ENCODE peak calls at places on chromosomes 3 and 15, in seven cellular contexts. M, W, T, B, V, K and F are unnamed samples.

GRCh38 chr3:127747751-127748521 is 74.4 kb downstream of the MGLL start:
- DNase-seq in M (peak), B (peak), V (peak), K (no peak), T (no peak), W (peak), F (peak)

GRCh38 chr3:14439501-14440167 is 37.2 kb downstream of the SLC6A6 start:
- DNase-seq in B (peak), W (peak), K (peak), M (peak), T (no peak), V (peak), F (peak)

GRCh38 chr3:186411994-186412393 is 50.0 kb upstream of the DGKG start:
- DNase-seq in W (no peak), K (no peak), B (no peak), M (no peak), T (no peak), V (no peak), F (no peak)

GRCh38 chr15:36484038-36484778 is 95.2 kb upstream of the CDIN1 start:
- DNase-seq in V (no peak), B (no peak), M (peak), W (no peak), T (no peak), K (no peak), F (no peak)

GRCh38 chr3:70959506-70959905 is 624.0 kb downstream of the FOXP1 start:
- DNase-seq in W (no peak), T (no peak), K (no peak), M (no peak), V (no peak), B (no peak), F (no peak)

GRCh38 chr3:44870375-44871061 is 3.9 kb upstream of the TGM4 start:
- DNase-seq in B (peak), M (no peak), W (no peak), K (no peak), T (no peak), V (no peak), F (peak)

GRCh38 chr3:194197981-194198695 is 62.2 kb downstream of the HES1 start:
- DNase-seq in V (no peak), M (no peak), K (no peak), W (no peak), B (no peak), T (no peak), F (no peak)

GRCh38 chr15:101127503-101128076 is 124.3 kb downstream of the CHSY1 start:
- DNase-seq in M (peak), B (peak), K (peak), T (peak), V (peak), W (peak), F (peak)

GRCh38 chr15:51006336-51006985 is 88.2 kb downstream of the TNFAIP8L3 start:
- DNase-seq in B (no peak), W (no peak), V (no peak), T (no peak), M (no peak), K (no peak), F (no peak)

GRCh38 chr15:69170597-69170996 is 10.2 kb downstream of the GLCE start:
- DNase-seq in B (no peak), K (no peak), T (no peak), M (no peak), W (no peak), V (no peak), F (no peak)

GRCh38 chr3:97256060-97256459 is 441.7 kb downstream of the EPHA6 start:
- DNase-seq in V (no peak), W (no peak), K (no peak), T (no peak), B (no peak), M (no peak), F (no peak)

GRCh38 chr15:72936691-72937679 is 115.3 kb upstream of the NEO1 start:
- DNase-seq in T (no peak), M (no peak), W (no peak), V (no peak), B (no peak), K (no peak), F (no peak)

GRCh38 chr3:175980731-175981130 is 1121.6 kb downstream of the NAALADL2 start:
- DNase-seq in K (no peak), B (no peak), M (no peak), T (no peak), W (no peak), V (no peak), F (no peak)

GRCh38 chr3:47034868-47035489 is 55.5 kb downstream of the NBEAL2 start:
- DNase-seq in W (no peak), K (no peak), M (no peak), T (no peak), B (no peak), V (no peak), F (no peak)

GRCh38 chr3:142595581-142595950 is 627 bp upstream of the PLS1 start:
- DNase-seq in M (peak), K (peak), V (no peak), B (no peak), W (no peak), T (no peak), F (no peak)

GRCh38 chr15:50259276-50259675 is 6.2 kb downstream of the HDC start:
- DNase-seq in K (no peak), V (no peak), W (no peak), B (no peak), T (no peak), M (no peak), F (no peak)

GRCh38 chr15:25061808-25062550 is 107.2 kb downstream of the SNRPN start:
- DNase-seq in W (no peak), B (no peak), V (no peak), M (no peak), T (no peak), K (no peak), F (no peak)

GRCh38 chr15:70608156-70608555 is 155.2 kb downstream of the UACA start:
- DNase-seq in V (no peak), T (no peak), M (peak), B (no peak), K (peak), W (peak), F (no peak)

GRCh38 chr3:184815046-184815930 is 3.3 kb downstream of the VPS8 start:
- DNase-seq in T (no peak), M (peak), K (peak), W (no peak), B (no peak), V (no peak), F (no peak)

DNA sequence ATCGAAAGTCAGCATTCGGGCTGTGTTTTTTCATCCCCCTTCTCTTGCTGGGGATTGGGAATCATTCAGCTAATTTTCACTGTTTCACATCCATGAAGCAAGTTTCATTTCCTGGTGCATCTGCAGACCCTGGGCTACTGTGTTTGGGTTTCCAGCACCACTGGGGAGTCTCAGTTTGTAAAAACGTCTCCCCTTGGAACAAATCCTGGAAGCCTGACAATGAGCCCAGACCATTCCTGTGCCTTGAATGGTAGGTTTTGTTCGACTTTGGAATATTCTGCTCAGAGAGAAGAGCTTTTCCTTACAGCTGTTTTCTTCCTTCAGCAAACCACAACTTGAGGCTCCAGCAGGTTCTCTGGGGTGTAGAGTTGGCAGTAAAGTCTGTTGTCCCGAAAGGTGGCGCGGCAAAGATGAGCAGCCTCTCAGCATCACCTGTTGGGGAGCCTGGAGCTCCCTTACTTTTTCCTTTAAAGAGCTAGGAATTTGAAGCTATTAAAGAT is 65.3 kb downstream of the BOC start:
- DNase-seq in B (no peak), V (no peak), M (no peak), T (no peak), K (no peak), W (no peak), F (no peak)
- H3K4me3 ChIP-seq in B (no peak), V (peak), M (peak), T (peak), K (peak), W (no peak), F (peak)

GRCh38 chr3:52225452-52226228 is at the start of gene TLR9:
- DNase-seq in W (no peak), M (no peak), V (no peak), B (no peak), T (peak), K (no peak), F (peak)
- H3K4me3 ChIP-seq in W (no peak), M (no peak), V (no peak), B (no peak), T (peak), K (no peak), F (no peak)

DNA sequence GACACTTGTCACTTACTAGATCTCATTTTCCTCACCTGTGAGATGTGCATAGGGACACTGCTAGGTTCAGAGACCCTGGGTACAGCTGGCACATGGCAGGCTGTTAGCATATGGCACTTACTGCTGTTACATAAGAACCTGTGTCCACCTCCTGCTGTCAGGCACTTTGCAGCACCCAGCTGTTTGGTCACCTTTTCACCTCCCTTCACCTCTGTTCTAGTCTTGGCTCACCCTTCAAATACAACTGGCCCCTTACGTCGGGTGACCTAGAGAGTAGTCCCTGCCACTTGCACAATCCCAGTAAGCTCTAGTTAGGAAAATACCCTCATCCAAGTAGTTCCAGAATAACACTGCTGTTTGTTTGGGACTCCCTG is 78.3 kb downstream of the ABHD5 start:
- DNase-seq in K (no peak), M (no peak), V (no peak), T (no peak), B (no peak), W (no peak), F (no peak)
- H3K4me3 ChIP-seq in K (peak), M (no peak), V (peak), T (no peak), B (peak), W (no peak), F (no peak)

DNA sequence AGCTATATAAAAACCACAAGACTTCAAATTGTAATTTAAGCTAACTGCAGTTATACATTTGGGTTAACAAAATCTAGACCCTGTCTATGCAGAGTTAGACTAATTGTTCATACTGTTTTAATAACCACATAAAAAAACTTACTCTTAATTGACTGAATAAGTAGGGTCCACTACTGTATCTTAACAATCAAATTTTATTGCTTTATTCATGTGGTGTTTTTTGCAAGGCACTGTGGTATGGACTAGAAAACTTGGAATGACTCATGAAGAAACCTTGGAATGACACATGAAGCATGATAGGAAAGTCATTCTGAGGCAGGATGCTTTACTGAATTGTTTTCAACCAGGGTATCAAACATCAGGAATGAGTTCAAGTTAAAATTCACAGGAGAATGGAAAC is 2.3 kb downstream of the SERP1 start:
- DNase-seq in W (no peak), T (no peak), B (no peak), M (peak), V (no peak), K (no peak), F (no peak)
- H3K4me3 ChIP-seq in W (no peak), T (peak), B (no peak), M (peak), V (no peak), K (no peak), F (no peak)

DNA sequence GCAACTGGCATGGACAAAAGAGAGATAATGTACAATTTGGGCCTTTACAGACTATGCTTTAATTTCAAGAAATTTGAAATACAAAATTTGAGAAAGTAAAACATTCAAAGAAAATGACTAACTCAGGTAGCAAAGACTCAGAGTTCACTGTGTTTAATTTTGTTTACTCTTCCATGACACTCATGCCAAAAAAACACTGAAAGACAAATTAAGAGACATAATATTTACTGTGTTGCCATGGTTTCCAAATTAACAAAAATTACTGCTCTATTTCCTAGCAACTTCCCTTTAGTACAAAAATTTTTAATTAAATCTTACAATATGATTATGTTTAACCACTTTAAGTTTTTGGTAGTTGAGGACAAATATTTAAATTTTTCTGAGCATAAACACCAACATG is 29.6 kb downstream of the LRRFIP2 start:
- DNase-seq in B (no peak), T (no peak), M (no peak), K (no peak), W (no peak), V (no peak), F (no peak)
- H3K4me3 ChIP-seq in B (no peak), T (no peak), M (no peak), K (no peak), W (no peak), V (no peak), F (no peak)